ENCODE peak calls at places on chromosomes 12 and 14, in nine cellular contexts. Y is hepatocyte, G is kidney, R is pancreas, N is K562, M is stomach, L is right atrium auricular region, P is right lobe of liver, Z is left ventricle myocardium inferior. H is an unnamed sample. For H3K4me1, the result is how much of the 10 kb centered on the place peaks cover.

GRCh38 chr12:71958993-71959588 is 20.4 kb downstream of the TPH2 start:
- DNase-seq in Y (no peak), G (no peak), R (no peak), N (no peak), M (no peak), L (no peak), P (no peak), Z (no peak), H (no peak)

GRCh38 chr12:64385019-64385418 is 5.5 kb downstream of the C12orf56 start:
- DNase-seq in Y (no peak), G (no peak), R (no peak), N (no peak), M (no peak), L (no peak), P (no peak), Z (no peak), H (no peak)

GRCh38 chr14:102524026-102524450 is 14.5 kb upstream of the ANKRD9 start:
- DNase-seq in Y (no peak), G (peak), R (no peak), N (no peak), M (no peak), L (no peak), P (no peak), Z (no peak), H (no peak)

GRCh38 chr12:122421263-122421814 is 1.1 kb downstream of the CLIP1 start:
- DNase-seq in Y (peak), G (no peak), R (peak), N (peak), M (peak), L (peak), P (peak), Z (peak), H (peak)

GRCh38 chr12:132427999-132428871 is 61.7 kb upstream of the FBRSL1 start:
- DNase-seq in Y (peak), G (no peak), R (peak), N (no peak), M (peak), L (no peak), P (no peak), Z (no peak), H (no peak)

GRCh38 chr14:91173221-91173670 is 59.4 kb downstream of the DGLUCY start:
- DNase-seq in Y (peak), G (peak), R (peak), N (peak), M (peak), L (peak), P (peak), Z (peak), H (peak)

GRCh38 chr14:98931911-98932310 is 340.1 kb downstream of the BCL11B start:
- DNase-seq in Y (no peak), G (no peak), R (no peak), N (no peak), M (peak), L (no peak), P (no peak), Z (no peak), H (peak)

GRCh38 chr14:72476657-72477499 is 417.0 kb downstream of the DPF3 start:
- DNase-seq in Y (peak), G (no peak), R (no peak), N (no peak), M (no peak), L (peak), P (no peak), Z (peak), H (no peak)

GRCh38 chr12:108850854-108851573 is 6.4 kb downstream of the SSH1 start:
- DNase-seq in Y (no peak), G (peak), R (no peak), N (peak), M (no peak), L (peak), P (no peak), Z (peak), H (peak)

GRCh38 chr14:71029236-71029781 is 122.0 kb downstream of the PCNX1 start:
- DNase-seq in Y (no peak), G (no peak), R (no peak), N (no peak), M (no peak), L (no peak), P (no peak), Z (no peak), H (no peak)

GRCh38 chr14:102694530-102695171 is 82.6 kb upstream of the TRAF3 start:
- DNase-seq in Y (peak), G (no peak), R (no peak), N (peak), M (peak), L (peak), P (peak), Z (no peak), H (no peak)

GRCh38 chr12:92178340-92178739 is 32.7 kb upstream of the BTG1 start:
- DNase-seq in Y (no peak), G (no peak), R (no peak), N (no peak), M (no peak), L (no peak), P (no peak), Z (no peak), H (no peak)

GRCh38 chr14:99915305-99916090 is 122.3 kb downstream of the EML1 start:
- DNase-seq in Y (no peak), G (no peak), R (no peak), N (no peak), M (no peak), L (no peak), P (peak), Z (no peak), H (no peak)

GRCh38 chr12:105852496-105852895 is 286.3 kb downstream of the NUAK1 start:
- DNase-seq in Y (no peak), G (no peak), R (no peak), N (no peak), M (no peak), L (no peak), P (no peak), Z (no peak), H (no peak)

GRCh38 chr14:92310776-92311375 is 12.1 kb upstream of the SLC24A4 start:
- DNase-seq in Y (no peak), G (no peak), R (no peak), N (no peak), M (no peak), L (no peak), P (no peak), Z (no peak), H (no peak)

GRCh38 chr14:31026395-31027096 is 367 bp upstream of the STRN3 start:
- DNase-seq in Y (peak), G (peak), R (peak), N (peak), M (peak), L (peak), P (peak), Z (peak), H (peak)

GRCh38 chr14:97143011-97143410 is 345.8 kb downstream of the VRK1 start:
- DNase-seq in Y (no peak), G (no peak), R (no peak), N (no peak), M (no peak), L (no peak), P (no peak), Z (no peak), H (no peak)

GRCh38 chr12:1629338-1630080 is 478 bp downstream of the WNT5B start:
- DNase-seq in Y (peak), G (no peak), R (peak), N (no peak), M (no peak), L (no peak), P (peak), Z (no peak), H (no peak)

GRCh38 chr14:74653386-74654138 is 41.5 kb upstream of the LTBP2 start:
- DNase-seq in Y (no peak), G (no peak), R (no peak), N (no peak), M (no peak), L (no peak), P (no peak), Z (no peak), H (no peak)

GRCh38 chr12:68334136-68334535 is 2.0 kb upstream of the MDM1 start:
- DNase-seq in Y (no peak), G (no peak), R (no peak), N (no peak), M (no peak), L (no peak), P (peak), Z (no peak), H (no peak)

GRCh38 chr12:75819512-75819911 is 212.1 kb downstream of the PHLDA1 start:
- DNase-seq in Y (no peak), G (no peak), R (no peak), N (no peak), M (no peak), L (no peak), P (no peak), Z (no peak), H (no peak)
- H3K4me1 ChIP-seq in Y (under half), G (under half), R (under half), N (under half), M (under half), L (under half), P (under half), Z (under half), H (under half)

GRCh38 chr12:113955109-113955970 is 10.8 kb downstream of the RBM19 start:
- DNase-seq in Y (peak), G (no peak), R (no peak), N (peak), M (peak), L (no peak), P (peak), Z (no peak), H (no peak)
- TF ChIP-seq CTCF in Y (peak), G (peak), R (no peak), N (peak), M (no peak), L (no peak), P (peak), Z (peak), H (no peak)

GRCh38 chr14:21536395-21537087 is 10.4 kb upstream of the SALL2 start:
- DNase-seq in Y (no peak), G (no peak), R (no peak), N (no peak), M (no peak), L (no peak), P (no peak), Z (no peak), H (no peak)
- H3K4me3 ChIP-seq in Y (peak), G (peak), R (no peak), N (no peak), M (peak), L (peak), P (no peak), Z (peak), H (no peak)

GRCh38 chr14:68374682-68375081 is 418.2 kb downstream of the ZFP36L1 start:
- DNase-seq in Y (no peak), G (no peak), R (no peak), N (no peak), M (no peak), L (no peak), P (no peak), Z (no peak), H (no peak)

GRCh38 chr14:68373124-68373646 is 419.7 kb downstream of the ZFP36L1 start:
- DNase-seq in Y (no peak), G (no peak), R (no peak), N (no peak), M (no peak), L (no peak), P (no peak), Z (no peak), H (no peak)

GRCh38 chr14:68375371-68375770 is 417.5 kb downstream of the ZFP36L1 start:
- DNase-seq in Y (no peak), G (no peak), R (no peak), N (no peak), M (no peak), L (no peak), P (no peak), Z (no peak), H (no peak)

GRCh38 chr14:68372363-68372762 is 420.5 kb downstream of the ZFP36L1 start:
- DNase-seq in Y (no peak), G (no peak), R (no peak), N (no peak), M (no peak), L (no peak), P (no peak), Z (no peak), H (no peak)

DNA sequence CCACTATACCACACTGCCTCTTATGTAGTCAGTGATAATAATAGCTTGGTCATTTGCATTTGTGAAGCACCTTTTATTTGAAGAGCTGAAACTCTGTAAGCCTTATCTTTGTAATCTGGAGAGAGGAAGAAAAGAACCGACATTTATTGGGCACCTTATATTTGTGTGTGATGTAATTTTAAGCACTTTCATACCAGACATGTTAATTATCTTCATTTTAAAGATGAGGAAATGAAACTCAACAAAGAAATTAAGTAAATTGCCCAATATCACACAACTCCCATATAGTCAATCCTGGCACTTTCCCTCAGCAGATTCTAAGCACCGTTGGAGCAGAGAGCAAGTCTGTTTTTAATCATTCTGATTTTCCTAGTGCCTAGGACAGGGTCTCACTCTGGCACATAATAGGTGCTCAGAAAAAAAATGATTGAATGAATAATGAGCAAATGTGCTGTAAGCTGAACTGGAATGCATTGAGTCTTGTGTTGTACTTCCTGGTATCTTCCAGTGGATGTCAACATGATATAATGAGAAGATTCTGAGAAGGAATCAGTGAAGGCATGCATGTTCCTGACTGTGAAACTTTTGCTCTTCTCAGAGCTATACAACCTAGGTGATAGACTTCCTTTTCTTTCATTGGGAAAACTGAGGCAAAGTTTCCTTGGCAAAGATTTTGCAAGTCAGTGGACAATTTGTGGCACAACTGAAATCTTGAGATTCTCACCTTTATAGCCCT is 418.9 kb downstream of the ZFP36L1 start:
- DNase-seq in Y (no peak), G (no peak), R (no peak), N (no peak), M (no peak), L (no peak), P (no peak), Z (no peak), H (no peak)
- H3K4me1 ChIP-seq in Y (under half), G (under half), R (under half), N (under half), M (under half), L (under half), P (under half), Z (under half), H (half or more)

DNA sequence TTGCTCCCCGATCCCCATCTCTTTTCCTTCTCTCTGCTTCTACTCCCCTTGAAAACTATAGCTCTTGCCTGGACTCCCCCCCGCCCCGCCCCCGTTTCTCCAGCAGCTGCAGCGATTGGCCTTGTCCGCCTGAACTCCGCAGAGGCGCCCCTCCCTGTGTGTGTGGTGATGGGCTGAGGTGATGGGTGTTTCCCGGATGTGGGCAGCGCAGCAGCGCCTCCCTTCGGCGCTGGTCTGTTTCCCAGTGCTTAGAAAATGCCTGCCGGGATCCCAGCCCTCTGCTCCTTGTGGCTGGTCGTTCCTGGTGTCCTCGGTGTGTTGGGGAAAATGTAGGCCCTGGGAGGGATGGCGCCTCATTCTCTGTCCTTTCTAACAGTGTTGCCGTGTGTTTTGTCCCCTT is 43.3 kb downstream of the GALNT8 start:
- DNase-seq in Y (peak), G (no peak), R (no peak), N (peak), M (no peak), L (no peak), P (no peak), Z (no peak), H (no peak)
- TF ChIP-seq CTCF in Y (peak), G (no peak), R (no peak), N (peak), M (no peak), L (no peak), P (no peak), Z (no peak), H (no peak)

DNA sequence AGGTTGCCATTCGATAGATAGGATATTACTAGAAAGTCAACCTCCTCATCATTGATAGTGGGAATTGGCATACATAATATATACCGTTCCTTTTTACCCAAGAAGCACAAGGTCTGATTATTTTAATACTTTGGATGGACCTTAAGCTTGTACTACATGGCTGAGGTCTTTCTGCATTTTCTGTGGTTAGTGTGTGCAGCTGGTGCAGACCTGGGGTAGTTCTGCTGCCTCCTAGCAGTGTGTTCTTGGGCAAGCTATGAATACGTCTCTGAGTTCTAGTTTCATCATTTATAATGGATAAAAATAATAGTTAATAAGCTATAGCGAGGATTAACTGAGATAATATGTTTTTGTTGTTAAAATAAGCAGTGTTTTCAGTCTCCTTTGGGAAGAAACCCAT is 2.2 kb downstream of the ZDHHC17 start:
- DNase-seq in Y (no peak), G (no peak), R (no peak), N (no peak), M (no peak), L (no peak), P (no peak), Z (no peak), H (no peak)
- H3K4me3 ChIP-seq in Y (no peak), G (no peak), R (no peak), N (no peak), M (no peak), L (no peak), P (no peak), Z (no peak), H (no peak)

GRCh38 chr14:68246074-68246980 is 426.7 kb downstream of the RAD51B start:
- DNase-seq in Y (peak), G (no peak), R (no peak), N (peak), M (no peak), L (no peak), P (no peak), Z (no peak), H (no peak)

GRCh38 chr14:68247867-68248266 is 428.3 kb downstream of the RAD51B start:
- DNase-seq in Y (no peak), G (no peak), R (no peak), N (no peak), M (no peak), L (peak), P (peak), Z (no peak), H (no peak)

GRCh38 chr14:68249534-68250517 is 430.2 kb downstream of the RAD51B start:
- DNase-seq in Y (peak), G (no peak), R (no peak), N (no peak), M (no peak), L (no peak), P (no peak), Z (no peak), H (no peak)

GRCh38 chr14:68247281-68247680 is 427.7 kb downstream of the RAD51B start:
- DNase-seq in Y (no peak), G (no peak), R (no peak), N (no peak), M (no peak), L (no peak), P (no peak), Z (no peak), H (no peak)

GRCh38 chr14:68248481-68249255 is 429.1 kb downstream of the RAD51B start:
- DNase-seq in Y (peak), G (peak), R (peak), N (peak), M (no peak), L (peak), P (no peak), Z (no peak), H (peak)
- H3K4me1 ChIP-seq in Y (half or more), G (under half), R (half or more), N (under half), M (half or more), L (half or more), P (under half), Z (half or more), H (half or more)

GRCh38 chr14:28305938-28306337 is 460.6 kb upstream of the FOXG1 start:
- DNase-seq in Y (no peak), G (no peak), R (no peak), N (no peak), M (no peak), L (no peak), P (no peak), Z (no peak), H (no peak)

GRCh38 chr14:28301179-28301578 is 465.4 kb upstream of the FOXG1 start:
- DNase-seq in Y (no peak), G (no peak), R (no peak), N (no peak), M (no peak), L (no peak), P (no peak), Z (no peak), H (no peak)

GRCh38 chr14:28300356-28300755 is 466.2 kb upstream of the FOXG1 start:
- DNase-seq in Y (no peak), G (no peak), R (no peak), N (no peak), M (no peak), L (no peak), P (no peak), Z (no peak), H (no peak)

GRCh38 chr14:28299227-28299626 is 467.4 kb upstream of the FOXG1 start:
- DNase-seq in Y (no peak), G (peak), R (no peak), N (no peak), M (no peak), L (no peak), P (no peak), Z (no peak), H (no peak)

GRCh38 chr14:28303248-28303647 is 463.3 kb upstream of the FOXG1 start:
- DNase-seq in Y (no peak), G (no peak), R (no peak), N (no peak), M (no peak), L (no peak), P (no peak), Z (no peak), H (no peak)
- TF ChIP-seq CTCF in Y (no peak), G (no peak), R (no peak), N (no peak), M (no peak), L (no peak), P (no peak), Z (no peak), H (no peak)